ENCODE peak calls at places on chromosomes 7 and 10, in seven cellular contexts. Y is activated effector memory CD4-positive, alpha-beta T cell treated with anti-CD3 and anti-CD28 coated beads, Interleukin-2, amount 50 U/mL, for 16 hours; Q is iris pigment epithelial cell; G is astrocyte of the spinal cord; V is activated naive CD4-positive, alpha-beta T cell treated with Interleukin-2 at 50 U/mL for 16 hours; S is sciatic nerve; K is NCI-H1694. R is an unnamed sample.

GRCh38 chr7:47092331-47092730 is 489.6 kb downstream of the TNS3 start:
- DNase-seq in Y (no peak), V (no peak), K (no peak), Q (peak), G (no peak), S (no peak), R (no peak)

GRCh38 chr10:70508912-70509366 is 30.4 kb downstream of the PALD1 start:
- DNase-seq in S (no peak), V (no peak), K (no peak), Q (no peak), Y (no peak), G (peak), R (no peak)

GRCh38 chr7:84823530-84823929 is 363.3 kb downstream of the SEMA3D start:
- DNase-seq in Q (no peak), Y (no peak), V (no peak), S (no peak), K (no peak), G (no peak), R (no peak)

GRCh38 chr10:73965890-73966768 is 31.8 kb upstream of the VCL start:
- DNase-seq in S (peak), Q (peak), Y (no peak), K (peak), V (no peak), G (peak), R (no peak)

GRCh38 chr10:69952801-69953200 is 99.8 kb upstream of the MACROH2A2 start:
- DNase-seq in Q (peak), S (no peak), V (no peak), G (no peak), Y (no peak), K (no peak), R (no peak)

GRCh38 chr7:134021861-134022260 is 105.3 kb upstream of the LRGUK start:
- DNase-seq in G (no peak), S (no peak), Y (no peak), K (no peak), Q (no peak), V (no peak), R (no peak)

GRCh38 chr7:43674559-43675436 is 54.5 kb downstream of the COA1 start:
- DNase-seq in S (no peak), K (no peak), V (no peak), G (peak), Y (no peak), Q (peak), R (no peak)

GRCh38 chr7:68684246-68684850 is 913.9 kb upstream of the AUTS2 start:
- DNase-seq in Y (no peak), K (peak), Q (peak), G (peak), S (no peak), V (no peak), R (no peak)

GRCh38 chr7:157785021-157785441 is 448.2 kb downstream of the DNAJB6 start:
- DNase-seq in K (no peak), S (no peak), V (no peak), G (peak), Y (no peak), Q (peak), R (no peak)

GRCh38 chr7:44103941-44104879 is at the start of gene AEBP1:
- DNase-seq in V (no peak), Y (no peak), K (no peak), Q (peak), S (no peak), G (peak), R (peak)

GRCh38 chr10:30438016-30438850 is 4.2 kb downstream of the MAP3K8 start:
- DNase-seq in V (no peak), G (no peak), S (no peak), Q (peak), Y (no peak), K (no peak), R (no peak)

GRCh38 chr7:32496052-32496813 is 944 bp downstream of the AVL9 start:
- DNase-seq in S (no peak), G (no peak), Y (no peak), V (no peak), K (no peak), Q (no peak), R (no peak)

GRCh38 chr7:123846217-123846891 is 1.4 kb downstream of the HYAL4 start:
- DNase-seq in V (no peak), Y (no peak), S (no peak), K (no peak), Q (peak), G (peak), R (no peak)

GRCh38 chr7:36682102-36682501 is 42.2 kb downstream of the AOAH start:
- DNase-seq in Q (no peak), G (no peak), K (no peak), Y (no peak), S (no peak), V (no peak), R (no peak)

GRCh38 chr7:35780070-35780469 is 20.8 kb upstream of the SEPTIN7 start:
- DNase-seq in G (no peak), Y (no peak), Q (no peak), K (no peak), S (no peak), V (no peak), R (no peak)

GRCh38 chr10:124681626-124682552 is 62.3 kb downstream of the FAM53B start:
- DNase-seq in Y (no peak), G (no peak), Q (no peak), S (no peak), K (no peak), V (no peak), R (no peak)

GRCh38 chr10:14438057-14438456 is 107.3 kb upstream of the FRMD4A start:
- DNase-seq in Q (no peak), K (no peak), S (no peak), Y (no peak), V (no peak), G (no peak), R (no peak)

GRCh38 chr10:31288001-31288400 is 31.0 kb upstream of the ZEB1 start:
- DNase-seq in K (no peak), V (no peak), Q (no peak), S (no peak), Y (no peak), G (no peak), R (no peak)

GRCh38 chr10:110398419-110399162 is 93.9 kb upstream of the SMNDC1 start:
- DNase-seq in Y (no peak), V (no peak), G (peak), Q (peak), S (no peak), K (no peak), R (no peak)

GRCh38 chr10:79147796-79148451 is 79.2 kb downstream of the ZMIZ1 start:
- DNase-seq in Y (no peak), K (no peak), S (no peak), G (no peak), V (no peak), Q (no peak), R (no peak)

GRCh38 chr7:115047968-115048720 is 126.2 kb downstream of the MDFIC start:
- DNase-seq in G (peak), Q (peak), Y (no peak), K (no peak), S (no peak), V (no peak), R (no peak)

GRCh38 chr10:9646201-9646600 is 1371.5 kb upstream of the CELF2 start:
- DNase-seq in S (no peak), Q (no peak), V (no peak), Y (no peak), G (no peak), K (no peak), R (no peak)

GRCh38 chr7:234041-234711 is 41.8 kb downstream of the FAM20C start:
- DNase-seq in Y (no peak), S (peak), Q (no peak), K (no peak), G (peak), V (no peak), R (no peak)

R was measured in activated naive CD8-positive, alpha-beta T cell treated with anti-CD3 and anti-CD28 coated beads, Interleukin-2, amount 50 U/mL, for 24 hours.